ENCODE peak calls at places on chromosomes 16 and 17, in five cellular contexts. Z is HCT116, S is HepG2, R is GM12878, N is K562. V is an unnamed sample.

GRCh38 chr17:81090361-81091133 is 55.6 kb downstream of the BAIAP2 start:
- DNase-seq in Z (no peak), R (no peak), S (no peak), N (peak; percentile 92), V (peak; percentile 38)

GRCh38 chr16:22191089-22191965 is 14.8 kb upstream of the EEF2K start:
- DNase-seq in R (peak; percentile 91), S (peak; percentile 99), N (peak; percentile 94), Z (peak; percentile 92), V (peak; percentile 79)

GRCh38 chr17:42304187-42305030 is 16.1 kb downstream of the STAT5A start:
- DNase-seq in R (no peak), N (no peak), Z (no peak), S (peak; percentile 62), V (no peak)

GRCh38 chr17:27379863-27380533 is 76.2 kb upstream of the KSR1 start:
- DNase-seq in S (no peak), R (no peak), N (peak; percentile 67), Z (no peak), V (no peak)

GRCh38 chr17:63480826-63481487 is 4.1 kb downstream of the ACE start:
- DNase-seq in N (no peak), R (no peak), Z (no peak), S (no peak), V (no peak)

GRCh38 chr16:844638-845348 is 44.3 kb upstream of the GNG13 start:
- DNase-seq in R (no peak), Z (no peak), S (no peak), N (no peak), V (no peak)

GRCh38 chr16:49216593-49216992 is 65.0 kb downstream of the CBLN1 start:
- DNase-seq in S (no peak), Z (no peak), N (no peak), R (no peak), V (no peak)

GRCh38 chr17:1629647-1630310 is 1.1 kb upstream of the SLC43A2 start:
- DNase-seq in Z (peak; percentile 29), S (no peak), N (peak; percentile 66), R (no peak), V (no peak)

GRCh38 chr16:847681-848445 is 47.3 kb upstream of the GNG13 start:
- DNase-seq in Z (no peak), S (no peak), N (no peak), R (no peak), V (no peak)

GRCh38 chr16:30491744-30492308 is 19.3 kb downstream of the ITGAL start:
- DNase-seq in R (no peak), N (peak; percentile 79), S (peak; percentile 56), Z (no peak), V (no peak)

GRCh38 chr16:983044-984030 is 1.8 kb downstream of the SOX8 start:
- DNase-seq in R (no peak), S (no peak), Z (no peak), N (no peak), V (no peak)

GRCh38 chr16:3625911-3626732 is 14.7 kb upstream of the SLX4 start:
- DNase-seq in Z (no peak), S (no peak), R (no peak), N (no peak), V (no peak)

DNA sequence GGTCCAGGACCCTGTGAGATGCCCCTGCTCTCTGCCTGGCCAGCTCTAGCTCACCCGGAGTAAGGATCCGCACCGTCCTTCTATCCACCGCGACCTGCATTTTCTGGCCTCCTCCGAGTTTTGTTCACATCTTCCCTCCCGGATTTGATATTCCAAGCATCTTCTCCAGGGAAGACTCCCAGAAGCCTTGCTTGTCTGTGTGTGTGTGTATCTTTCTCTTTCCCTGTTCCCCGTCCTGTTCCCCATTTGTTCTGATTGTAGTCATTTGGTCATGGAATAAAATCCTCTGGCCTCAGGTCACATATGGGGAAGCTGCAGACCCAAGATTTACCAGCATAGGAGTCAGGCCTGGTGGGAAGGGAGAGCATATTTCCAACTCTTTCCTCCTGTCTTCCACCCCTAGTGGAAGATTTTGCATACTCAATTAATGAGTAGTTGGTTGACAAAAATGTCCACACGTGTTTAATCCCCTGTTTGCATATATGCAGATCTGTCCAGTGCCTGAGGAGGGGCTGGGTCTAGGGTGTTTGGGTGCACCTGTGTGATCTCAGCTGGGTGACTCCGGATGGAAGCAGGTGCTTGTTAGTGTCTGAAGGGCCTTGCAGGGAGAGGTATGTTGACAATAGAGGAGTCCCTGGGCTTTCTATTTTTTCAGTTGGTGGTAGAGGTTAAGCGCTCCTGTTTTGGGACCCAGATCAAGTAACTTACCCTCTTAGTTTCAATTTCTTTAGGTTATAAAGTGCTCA is 1.9 kb downstream of the PRAC1 start:
- DNase-seq in R (no peak), Z (no peak), N (no peak), S (no peak), V (no peak)
- TF ChIP-seq ZNF274 in R (no peak), Z (no peak), N (no peak), S (no peak), V (no peak)

DNA sequence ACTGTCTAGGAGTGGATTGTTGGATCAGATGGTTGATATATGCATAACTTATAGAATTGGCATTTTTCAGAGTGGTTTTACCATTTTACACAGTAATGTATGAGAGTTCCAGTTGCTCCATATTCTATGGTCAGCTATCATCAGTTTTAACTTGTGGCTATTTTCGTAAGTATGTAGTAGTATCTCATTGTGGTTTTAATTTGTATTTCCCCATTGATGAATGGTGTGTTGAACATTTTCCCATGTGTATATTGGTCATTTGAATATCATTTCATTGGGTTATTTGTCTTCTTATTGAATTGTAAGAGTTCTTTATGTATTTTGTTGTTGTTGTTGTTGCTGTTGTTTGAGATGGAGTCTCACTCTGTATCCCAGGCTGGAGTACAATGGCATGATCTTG is 6.2 kb downstream of the WNT9B start:
- DNase-seq in N (no peak), S (no peak), Z (no peak), R (no peak), V (no peak)
- TF ChIP-seq ZNF274 in N (no peak), S (no peak), Z (no peak), R (no peak), V (no peak)

DNA sequence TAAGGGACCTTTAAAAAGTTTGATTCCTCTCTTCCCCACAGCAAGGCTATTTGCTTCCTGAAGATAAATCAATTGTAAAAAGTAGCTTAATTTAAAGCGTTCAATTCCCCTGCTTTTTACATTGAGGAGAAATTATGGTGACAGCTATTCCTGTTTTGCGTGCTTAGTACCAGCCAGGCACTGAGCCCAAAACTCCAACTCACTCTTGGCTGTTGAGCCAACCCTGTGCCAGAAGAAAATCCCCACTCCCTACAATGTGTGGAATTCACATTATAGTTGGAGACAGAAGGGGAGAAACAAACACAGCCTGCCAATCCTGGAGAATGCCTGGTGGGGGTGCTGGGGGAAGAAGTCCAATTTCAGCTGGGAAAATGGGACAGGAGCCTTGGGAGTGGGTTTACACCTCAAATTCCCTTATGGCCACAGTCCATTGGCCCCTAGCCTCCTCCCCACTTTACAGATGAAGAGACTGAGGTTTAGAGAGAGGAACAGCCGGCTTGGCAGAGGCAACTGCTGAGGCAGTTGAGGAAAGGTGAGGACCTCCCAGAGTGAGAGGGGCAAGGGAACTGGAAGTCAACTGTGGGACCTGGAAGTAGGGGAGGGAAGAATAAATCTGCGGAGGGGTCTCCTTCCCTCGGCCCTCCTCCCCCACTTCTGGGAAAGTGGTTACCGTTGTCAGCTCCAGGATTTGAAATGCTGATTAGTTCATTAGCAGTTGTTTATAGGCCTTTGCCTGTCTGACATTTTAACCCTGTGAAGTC is 26.1 kb downstream of the CDH1 start:
- DNase-seq in N (no peak), S (no peak), Z (no peak), R (no peak), V (peak; percentile 70)
- TF ChIP-seq ZNF274 in N (no peak), S (no peak), Z (no peak), R (no peak), V (no peak)

GRCh38 chr17:58229384-58229783 is 9.0 kb upstream of the LPO start:
- DNase-seq in R (no peak), N (no peak), S (no peak), Z (no peak), V (no peak)

GRCh38 chr17:58233547-58233946 is 4.8 kb upstream of the LPO start:
- DNase-seq in S (no peak), R (peak; percentile 55), N (no peak), Z (no peak), V (no peak)

GRCh38 chr17:58229881-58230280 is 8.5 kb upstream of the LPO start:
- DNase-seq in N (no peak), R (no peak), Z (no peak), S (no peak), V (no peak)

GRCh38 chr17:58232707-58233156 is 5.7 kb upstream of the LPO start:
- DNase-seq in R (peak; percentile 87), S (no peak), N (peak; percentile 57), Z (no peak), V (no peak)

GRCh38 chr17:58231644-58232043 is 6.7 kb upstream of the LPO start:
- DNase-seq in N (no peak), R (no peak), Z (no peak), S (no peak), V (no peak)
- TF ChIP-seq ZNF274 in N (no peak), R (no peak), Z (no peak), S (no peak), V (no peak)